ENCODE peak calls at places on chromosomes 16 and 17, in five cellular contexts. L is tibial artery, J is HCT116, R is A549, U is uterus. A is an unnamed sample.

GRCh38 chr16:47019563-47019962 is 46.1 kb upstream of the DNAJA2 start:
- DNase-seq in R (peak; percentile 21), L (no peak), U (no peak), J (no peak), A (peak; percentile 21)

GRCh38 chr17:4788159-4788806 is 481 bp upstream of the GLTPD2 start:
- DNase-seq in U (no peak), R (no peak), L (no peak), J (no peak), A (peak; percentile 2)

GRCh38 chr16:73058616-73059409 is 10.9 kb upstream of the ZFHX3 start:
- DNase-seq in R (peak; percentile 77), J (peak; percentile 38), U (no peak), L (peak; percentile 72), A (peak; percentile 72)

GRCh38 chr17:73256220-73256619 is 5.5 kb downstream of the CPSF4L start:
- DNase-seq in U (no peak), R (no peak), L (peak; percentile 43), J (no peak), A (no peak)

GRCh38 chr16:54361813-54362212 is 75.2 kb upstream of the IRX3 start:
- DNase-seq in U (no peak), R (peak; percentile 9), J (no peak), L (no peak), A (peak; percentile 7)

GRCh38 chr16:66653581-66654350 is 42.8 kb downstream of the CMTM4 start:
- DNase-seq in L (no peak), U (no peak), R (no peak), J (no peak), A (peak; percentile 50)

GRCh38 chr16:22163806-22164205 is 1.5 kb downstream of the SDR42E2 start:
- DNase-seq in U (no peak), L (no peak), J (no peak), R (no peak), A (no peak)

GRCh38 chr17:7294614-7295153 is at the start of gene YBX2:
- DNase-seq in U (no peak), J (peak; percentile 48), L (no peak), R (peak; percentile 89), A (peak; percentile 96)

GRCh38 chr17:81419333-81419885 is 24.2 kb downstream of the BAHCC1 start:
- DNase-seq in R (peak; percentile 97), U (peak; percentile 90), L (peak; percentile 98), J (peak; percentile 71), A (peak; percentile 99)

GRCh38 chr16:69311533-69312388 is 611 bp downstream of the VPS4A start:
- DNase-seq in R (peak; percentile 58), J (no peak), U (no peak), L (peak; percentile 75), A (peak; percentile 52)

GRCh38 chr17:42098747-42099399 is 600 bp upstream of the ZNF385C start:
- DNase-seq in J (no peak), L (no peak), U (no peak), R (no peak), A (no peak)

GRCh38 chr17:45395569-45396415 is 36.9 kb downstream of the ARHGAP27 start:
- DNase-seq in R (no peak), J (no peak), L (no peak), U (no peak), A (no peak)

GRCh38 chr16:66923866-66924265 is 1.5 kb downstream of the RRAD start:
- DNase-seq in U (no peak), J (no peak), R (no peak), L (no peak), A (no peak)

GRCh38 chr16:89367538-89368059 is 122.8 kb downstream of the ANKRD11 start:
- DNase-seq in L (no peak), J (no peak), R (no peak), U (no peak), A (no peak)

GRCh38 chr16:22664561-22664997 is 149.4 kb upstream of the HS3ST2 start:
- DNase-seq in R (no peak), J (no peak), L (no peak), U (no peak), A (no peak)

GRCh38 chr17:67116045-67116575 is 71.8 kb downstream of the CACNG1 start:
- DNase-seq in R (no peak), L (no peak), U (no peak), J (no peak), A (no peak)

GRCh38 chr17:67111808-67112207 is 67.5 kb downstream of the CACNG1 start:
- DNase-seq in J (no peak), R (no peak), U (no peak), L (no peak), A (no peak)

GRCh38 chr17:67110619-67111018 is 66.3 kb downstream of the CACNG1 start:
- DNase-seq in U (no peak), R (no peak), L (no peak), J (no peak), A (no peak)

GRCh38 chr17:67111327-67111726 is 67.0 kb downstream of the CACNG1 start:
- DNase-seq in U (no peak), J (no peak), L (no peak), R (no peak), A (no peak)

GRCh38 chr17:67113481-67113880 is 69.1 kb downstream of the CACNG1 start:
- DNase-seq in U (no peak), J (no peak), R (no peak), L (no peak), A (no peak)
- H3K27ac ChIP-seq in U (no peak overlapping the region), J (no peak overlapping the region), R (no peak overlapping the region), L (no peak overlapping the region), A (no peak overlapping the region)

GRCh38 chr17:49574283-49574892 is 1.3 kb upstream of the NXPH3 start:
- DNase-seq in U (no peak), R (no peak), L (peak; percentile 78), J (no peak), A (no peak)

GRCh38 chr17:49576121-49576905 is 642 bp downstream of the NXPH3 start:
- DNase-seq in J (no peak), R (peak; percentile 33), U (peak; percentile 69), L (peak; percentile 86), A (peak; percentile 60)

GRCh38 chr17:49574945-49575523 is 637 bp upstream of the NXPH3 start:
- DNase-seq in U (no peak), J (no peak), R (no peak), L (no peak), A (no peak)

GRCh38 chr17:49576906-49577650 is 1.4 kb downstream of the NXPH3 start:
- DNase-seq in J (no peak), L (peak; percentile 74), U (no peak), R (no peak), A (no peak)

GRCh38 chr17:49575524-49576120 is at the start of gene NXPH3:
- DNase-seq in R (peak; percentile 64), U (peak; percentile 63), J (no peak), L (peak; percentile 91), A (peak; percentile 85)
- TF ChIP-seq CTCF in R (peak; percentile 96), U (peak; percentile 88), J (peak; percentile 16), L (peak; percentile 96), A (peak; percentile 25)

GRCh38 chr17:82910041-82910481 is 70.2 kb upstream of the ZNF750 start:
- DNase-seq in R (no peak), L (no peak), U (no peak), J (no peak), A (no peak)
- H3K4me1 ChIP-seq in R (no peaks in the 10 kb centered on the region), L (no peaks in the 10 kb centered on the region), U (no peaks in the 10 kb centered on the region), J (no peaks in the 10 kb centered on the region), A (no peaks in the 10 kb centered on the region)

GRCh38 chr17:60602385-60602742 is 2.4 kb downstream of the PPM1D start:
- DNase-seq in U (no peak), L (no peak), J (no peak), R (peak; percentile 22), A (peak; percentile 19)

GRCh38 chr17:60602871-60603270 is 2.9 kb downstream of the PPM1D start:
- DNase-seq in J (no peak), R (no peak), U (no peak), L (no peak), A (no peak)

GRCh38 chr17:60599620-60600489 is at the start of gene PPM1D:
- DNase-seq in J (peak; percentile 99), R (peak; percentile 100), L (peak; percentile 99), U (peak; percentile 99), A (peak; percentile 100)

GRCh38 chr17:60600490-60601431 is 768 bp downstream of the PPM1D start:
- DNase-seq in L (peak; percentile 87), R (peak; percentile 89), J (peak; percentile 84), U (peak; percentile 76), A (peak; percentile 88)

DNA sequence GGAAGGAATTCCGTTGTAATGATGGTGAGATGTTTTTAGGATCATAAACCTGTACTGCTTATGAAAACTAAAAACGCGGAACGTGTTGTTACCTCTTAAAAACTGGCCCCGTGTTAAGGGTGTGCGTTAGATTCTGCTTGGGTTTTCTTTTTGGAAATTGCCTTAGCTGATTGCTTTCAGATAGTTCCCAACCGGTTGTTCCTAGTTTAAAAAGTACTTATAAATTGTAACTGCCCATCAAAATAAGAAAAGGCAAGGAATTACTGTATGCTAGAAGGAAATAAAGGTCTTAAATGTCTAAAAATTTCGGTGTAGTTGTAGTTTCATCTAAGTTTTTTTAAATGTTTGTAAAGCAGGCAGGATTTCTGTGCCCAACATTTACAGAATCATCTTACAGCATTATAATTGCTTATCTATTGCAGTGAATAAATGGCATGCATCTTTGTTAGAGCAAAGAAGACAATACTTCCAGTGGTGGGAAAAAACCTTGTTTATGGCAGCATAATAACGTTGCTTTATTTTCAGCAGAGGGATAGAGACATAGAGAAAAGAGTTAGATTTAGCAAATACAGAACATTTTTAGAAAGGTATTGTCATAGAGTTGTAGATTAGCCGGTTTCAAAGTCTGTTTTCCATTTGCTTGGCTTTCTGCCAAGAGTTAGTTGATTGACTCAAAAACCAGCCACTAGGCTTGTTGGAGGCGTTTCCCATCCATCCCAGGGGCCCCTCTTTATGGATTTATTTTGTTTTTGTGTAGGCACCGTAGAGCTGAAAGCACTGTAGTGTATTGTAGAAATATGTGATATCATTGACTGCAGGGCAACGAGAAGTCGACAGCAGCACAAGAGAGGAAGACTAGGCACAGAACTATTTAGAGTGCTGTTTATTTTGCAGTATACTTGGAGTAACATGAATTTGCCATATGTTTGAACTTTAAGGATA is 1.7 kb downstream of the PPM1D start:
- DNase-seq in J (peak; percentile 60), R (peak; percentile 74), U (peak; percentile 62), L (no peak), A (peak; percentile 88)
- H3K27ac ChIP-seq in J (peak overlapping the region; percentile 82), R (peak overlapping the region; percentile 36), U (peak overlapping the region; percentile 97), L (peak overlapping the region; percentile 93), A (peak overlapping the region; percentile 95)

GRCh38 chr16:70694517-70695218 is 8.8 kb upstream of the MTSS2 start:
- DNase-seq in L (no peak), J (no peak), U (no peak), R (no peak), A (no peak)

GRCh38 chr16:70696952-70697600 is 11.2 kb upstream of the MTSS2 start:
- DNase-seq in U (no peak), J (no peak), R (no peak), L (peak; percentile 87), A (no peak)

GRCh38 chr16:70694088-70694487 is 8.2 kb upstream of the MTSS2 start:
- DNase-seq in L (no peak), R (peak; percentile 85), J (no peak), U (no peak), A (no peak)

GRCh38 chr16:70696368-70696767 is 10.5 kb upstream of the MTSS2 start:
- DNase-seq in J (no peak), R (no peak), U (no peak), L (no peak), A (no peak)

GRCh38 chr16:70695351-70696070 is 9.7 kb upstream of the MTSS2 start:
- DNase-seq in L (no peak), J (no peak), R (peak; percentile 48), U (no peak), A (no peak)
- TF ChIP-seq CTCF in L (no peak), J (no peak), R (no peak), U (no peak), A (peak; percentile 5)

GRCh38 chr17:18191071-18191667 is 7.5 kb downstream of the ALKBH5 start:
- DNase-seq in U (peak; percentile 34), L (no peak), R (no peak), J (no peak), A (no peak)
- H3K4me1 ChIP-seq in U (peaks cover 22% of the 10 kb centered on the region), L (no peaks in the 10 kb centered on the region), R (peaks cover 50% of the 10 kb centered on the region), J (peaks cover 4% of the 10 kb centered on the region), A (peaks cover 32% of the 10 kb centered on the region)

GRCh38 chr17:57617218-57617617 is 127.9 kb downstream of the CCDC182 start:
- DNase-seq in L (no peak), U (no peak), R (no peak), J (no peak), A (no peak)
- H3K27ac ChIP-seq in L (no peak overlapping the region), U (no peak overlapping the region), R (no peak overlapping the region), J (no peak overlapping the region), A (no peak overlapping the region)

A was measured in cardiac muscle cell.